ENCODE peak calls at places on chromosomes 12 and 14, in eight cellular contexts. P, G, S, I, O, Q, M and N are unnamed samples.

GRCh38 chr14:52227559-52228222 is 39.8 kb upstream of the PTGDR start:
- DNase-seq in G (no peak), Q (no peak), O (no peak), P (no peak), M (no peak), I (no peak), S (no peak), N (no peak)

GRCh38 chr14:36070056-36071043 is 106.2 kb downstream of the PTCSC3 start:
- DNase-seq in G (no peak), I (peak), P (peak), S (peak), O (peak), Q (peak), M (peak), N (peak)

GRCh38 chr12:91990525-91990924 is 155.1 kb downstream of the BTG1 start:
- DNase-seq in I (no peak), P (no peak), S (no peak), G (no peak), O (no peak), M (no peak), Q (no peak), N (no peak)

GRCh38 chr12:99911967-99912366 is 72.8 kb downstream of the ANKS1B start:
- DNase-seq in O (peak), Q (no peak), I (peak), M (no peak), P (no peak), G (no peak), S (no peak), N (no peak)

GRCh38 chr14:96287856-96288255 is 31.8 kb downstream of the BDKRB1 start:
- DNase-seq in G (no peak), M (no peak), O (no peak), Q (no peak), S (no peak), I (no peak), P (no peak), N (no peak)

GRCh38 chr12:499837-500458 is 40.2 kb downstream of the B4GALNT3 start:
- DNase-seq in P (no peak), G (no peak), M (no peak), S (no peak), Q (no peak), I (no peak), O (no peak), N (no peak)

GRCh38 chr12:110677206-110677911 is 11.6 kb downstream of the HVCN1 start:
- DNase-seq in S (no peak), M (peak), O (no peak), G (no peak), P (no peak), I (peak), Q (no peak), N (peak)

GRCh38 chr12:56590237-56590830 is 39.8 kb downstream of the BAZ2A start:
- DNase-seq in G (no peak), I (peak), O (peak), P (peak), S (peak), Q (no peak), M (peak), N (peak)

GRCh38 chr12:115794659-115795081 is 482.8 kb downstream of the MED13L start:
- DNase-seq in O (no peak), S (no peak), I (no peak), M (no peak), Q (no peak), P (no peak), G (no peak), N (no peak)

GRCh38 chr14:37945959-37946358 is 261.7 kb upstream of the SSTR1 start:
- DNase-seq in S (no peak), Q (no peak), G (no peak), O (no peak), I (no peak), M (no peak), P (no peak), N (no peak)

GRCh38 chr12:87427770-87428169 is 601.4 kb downstream of the C12orf50 start:
- DNase-seq in G (no peak), S (no peak), O (no peak), I (peak), P (no peak), M (no peak), Q (no peak), N (no peak)

GRCh38 chr12:5083955-5084849 is 40.5 kb downstream of the KCNA5 start:
- DNase-seq in M (peak), I (peak), Q (no peak), O (peak), S (peak), P (peak), G (no peak), N (peak)

GRCh38 chr12:117165342-117165741 is 24.9 kb downstream of the FBXO21 start:
- DNase-seq in O (no peak), G (no peak), S (no peak), Q (no peak), I (no peak), M (no peak), P (peak), N (no peak)